ENCODE peak calls at places on chromosome 14, in four cellular contexts. U is omental fat pad, O is AG09309, J is lung. M is an unnamed sample.

GRCh38 chr14:74573421-74574091 is 38.5 kb downstream of the LTBP2 start:
- DNase-seq in U (no peak), O (no peak), J (no peak), M (no peak)

GRCh38 chr14:101459392-101459900 is 101.8 kb upstream of the DIO3 start:
- DNase-seq in U (no peak), O (no peak), J (no peak), M (no peak)

GRCh38 chr14:91333640-91334039 is 84.0 kb downstream of the CCDC88C start:
- DNase-seq in U (no peak), O (no peak), J (no peak), M (peak)

GRCh38 chr14:80584638-80585505 is 356.7 kb downstream of the CEP128 start:
- DNase-seq in U (no peak), O (no peak), J (no peak), M (no peak)

GRCh38 chr14:91149462-91149861 is 35.6 kb downstream of the DGLUCY start:
- DNase-seq in U (no peak), O (peak), J (peak), M (no peak)

GRCh38 chr14:100117026-100117425 is 42.4 kb downstream of the DEGS2 start:
- DNase-seq in U (no peak), O (no peak), J (no peak), M (no peak)

GRCh38 chr14:92037989-92038388 is 1.9 kb downstream of the TRIP11 start:
- DNase-seq in U (no peak), O (no peak), J (no peak), M (no peak)

GRCh38 chr14:58151701-58152568 is at the start of gene ARMH4:
- DNase-seq in U (peak), O (peak), J (peak), M (peak)

GRCh38 chr14:61832783-61833182 is 70.6 kb downstream of the SNAPC1 start:
- DNase-seq in U (no peak), O (no peak), J (no peak), M (no peak)

DNA sequence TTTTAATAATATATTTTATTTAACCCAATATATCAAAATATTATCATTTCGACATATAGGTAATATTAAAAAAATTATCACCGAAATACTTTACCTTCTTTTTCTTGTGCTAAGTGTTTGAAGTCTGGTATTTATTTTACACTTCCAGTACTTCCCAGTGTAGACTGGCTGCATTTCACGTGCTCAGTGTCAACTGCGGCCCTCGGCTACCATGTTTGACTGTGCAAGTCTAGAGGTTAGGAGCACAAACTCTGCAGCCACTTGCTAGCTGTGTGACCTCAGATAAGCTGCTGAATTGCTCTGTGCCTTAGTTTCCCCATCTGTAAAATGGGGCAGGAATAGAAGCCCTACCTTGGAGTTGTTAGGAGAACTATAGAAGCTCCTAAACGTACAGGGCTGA is 42.3 kb upstream of the ESRRB start:
- DNase-seq in U (no peak), O (no peak), J (no peak), M (no peak)
- TF ChIP-seq CTCF in U (no peak), O (no peak), J (no peak), M (no peak)

DNA sequence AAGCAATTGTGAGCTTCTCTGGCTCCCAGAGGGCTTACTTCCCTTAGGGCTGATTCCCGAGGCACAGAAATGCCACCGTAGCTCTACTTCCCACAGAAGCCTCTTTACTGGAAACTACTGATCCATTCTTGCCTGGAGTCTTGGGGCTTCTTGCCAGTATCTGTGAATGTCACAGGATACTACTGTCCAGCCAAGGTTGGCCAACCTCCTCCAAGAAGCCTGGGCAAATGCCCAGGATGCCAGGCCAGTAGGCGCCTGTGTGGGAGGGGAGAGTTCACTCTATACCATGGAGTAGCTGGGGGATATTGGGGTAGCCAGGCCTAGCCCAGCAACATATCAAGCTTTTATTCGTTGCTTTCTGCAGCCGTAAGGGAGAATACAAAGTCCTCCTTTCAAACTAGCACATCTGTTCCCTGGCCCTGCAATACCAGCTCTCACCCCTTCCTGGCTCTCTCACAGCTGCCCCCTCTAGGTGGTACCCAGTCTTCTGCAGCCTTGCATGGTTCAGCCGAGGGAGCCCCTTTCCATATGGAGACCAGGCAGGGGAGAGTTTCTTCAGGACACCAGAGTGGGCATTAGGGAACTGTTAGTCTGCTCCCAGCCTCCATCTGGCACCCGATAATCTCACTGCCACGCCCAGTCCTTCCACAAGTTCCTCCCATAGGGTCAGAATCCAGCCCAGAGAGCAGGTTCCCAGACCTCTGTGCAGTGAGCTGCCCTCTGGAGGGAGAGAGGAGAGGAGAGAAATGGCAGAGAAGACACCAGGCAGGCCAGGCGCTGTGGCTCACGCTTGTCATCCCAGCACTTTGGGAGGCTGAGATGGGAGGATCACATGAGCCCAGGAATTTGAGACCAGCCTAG is 24.3 kb upstream of the PLEK2 start:
- DNase-seq in U (no peak), O (no peak), J (no peak), M (no peak)
- TF ChIP-seq CTCF in U (no peak), O (no peak), J (no peak), M (no peak)

GRCh38 chr14:105196228-105196960 is 15.3 kb upstream of the NUDT14 start:
- DNase-seq in U (no peak), O (no peak), J (no peak), M (no peak)

GRCh38 chr14:105193916-105194782 is 13.0 kb upstream of the NUDT14 start:
- DNase-seq in U (no peak), O (no peak), J (no peak), M (no peak)

GRCh38 chr14:105195533-105196227 is 14.6 kb upstream of the NUDT14 start:
- DNase-seq in U (no peak), O (no peak), J (no peak), M (no peak)

GRCh38 chr14:105192866-105193731 is 12.0 kb upstream of the NUDT14 start:
- DNase-seq in U (no peak), O (no peak), J (no peak), M (no peak)

DNA sequence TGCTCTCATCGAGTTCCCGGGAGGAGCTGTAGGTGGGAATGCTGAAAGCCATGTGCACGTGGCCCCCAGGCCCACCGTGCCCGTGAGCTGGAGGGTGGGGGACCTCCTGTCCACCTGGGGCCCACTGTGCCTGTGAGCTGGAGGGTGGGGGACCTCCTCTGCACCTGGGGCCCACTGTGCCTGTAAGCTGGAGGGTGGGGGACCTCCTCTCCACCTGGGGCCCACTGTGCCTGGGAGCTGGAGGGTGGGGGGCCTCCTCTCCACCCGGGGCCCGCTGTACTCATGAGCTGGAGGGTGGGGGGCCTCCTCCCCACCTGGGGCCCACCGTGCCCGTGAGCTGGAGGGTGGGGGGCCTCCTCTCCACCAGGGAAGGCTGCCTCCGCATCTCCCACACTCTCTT is 13.9 kb upstream of the NUDT14 start:
- DNase-seq in U (no peak), O (no peak), J (no peak), M (no peak)
- TF ChIP-seq CTCF in U (no peak), O (no peak), J (no peak), M (no peak)

GRCh38 chr14:33061667-33062325 is 123.1 kb downstream of the NPAS3 start:
- DNase-seq in U (no peak), O (no peak), J (no peak), M (no peak)
- TF ChIP-seq CTCF in U (no peak), O (no peak), J (no peak), M (no peak)